ENCODE peak calls at places on chromosomes 2 and 18, in nine cellular contexts. N, X, L, C, M, D, K, A and E are unnamed samples.

GRCh38 chr18:62778976-62779869 is 63.9 kb downstream of the PHLPP1 start:
- DNase-seq in N (no peak), X (no peak), L (no peak), D (no peak), M (no peak), A (no peak), C (no peak), K (no peak), E (no peak)

GRCh38 chr2:241035142-241035817 is 36.9 kb downstream of the SNED1 start:
- DNase-seq in M (no peak), C (no peak), N (no peak), X (no peak), L (no peak), A (no peak), K (no peak), D (no peak), E (no peak)

GRCh38 chr2:26016012-26016742 is 17.7 kb upstream of the RAB10 start:
- DNase-seq in C (no peak), N (no peak), K (no peak), A (no peak), X (no peak), M (no peak), D (no peak), L (no peak), E (no peak)

GRCh38 chr2:196481323-196481695 is 158.2 kb upstream of the CCDC150 start:
- DNase-seq in A (peak; percentile 91), L (no peak), N (no peak), C (no peak), K (peak; percentile 80), M (no peak), D (peak; percentile 84), X (peak; percentile 69), E (no peak)

GRCh38 chr2:186771395-186771794 is 77.5 kb downstream of the FAM171B start:
- DNase-seq in C (no peak), L (no peak), N (no peak), X (peak; percentile 39), K (peak; percentile 33), M (no peak), D (peak; percentile 95), A (no peak), E (no peak)

GRCh38 chr2:152200562-152201465 is 25.3 kb upstream of the STAM2 start:
- DNase-seq in K (peak; percentile 99), M (no peak), A (peak; percentile 88), N (peak; percentile 94), L (peak; percentile 81), D (peak; percentile 90), C (no peak), X (peak; percentile 100), E (peak; percentile 95)

GRCh38 chr2:158182681-158183350 is 81.1 kb downstream of the UPP2 start:
- DNase-seq in N (no peak), C (no peak), X (no peak), L (no peak), M (no peak), K (no peak), D (no peak), A (no peak), E (no peak)

GRCh38 chr2:42127425-42128424 is 41.4 kb upstream of the EML4 start:
- DNase-seq in A (no peak), L (no peak), D (no peak), M (no peak), K (no peak), C (no peak), X (peak; percentile 35), N (no peak), E (no peak)

GRCh38 chr2:222944552-222944951 is 83.7 kb downstream of the ACSL3 start:
- DNase-seq in N (no peak), K (no peak), D (peak; percentile 39), M (no peak), A (no peak), C (no peak), L (no peak), X (no peak), E (no peak)

GRCh38 chr2:213934560-213934959 is 476.3 kb upstream of the VWC2L start:
- DNase-seq in N (peak; percentile 7), D (peak; percentile 42), C (peak; percentile 25), X (peak; percentile 42), M (no peak), A (peak; percentile 5), L (no peak), K (peak; percentile 42), E (no peak)

GRCh38 chr2:28134262-28134812 is 243.8 kb downstream of the BABAM2 start:
- DNase-seq in C (no peak), X (peak; percentile 85), A (no peak), L (peak; percentile 81), K (no peak), D (no peak), M (no peak), N (no peak), E (no peak)

GRCh38 chr2:172790404-172790803 is 54.8 kb downstream of the RAPGEF4 start:
- DNase-seq in C (no peak), L (no peak), D (no peak), N (no peak), M (no peak), K (no peak), X (no peak), A (no peak), E (no peak)

GRCh38 chr18:11500153-11501122 is 109.0 kb upstream of the SLC35G4 start:
- DNase-seq in N (peak; percentile 92), L (no peak), M (peak; percentile 12), X (peak; percentile 98), D (peak; percentile 98), K (peak; percentile 96), C (no peak), A (peak; percentile 96), E (no peak)

GRCh38 chr2:28430377-28430765 is 37.7 kb downstream of the FOSL2 start:
- DNase-seq in K (no peak), M (no peak), N (no peak), X (no peak), L (no peak), C (no peak), D (no peak), A (no peak), E (no peak)

GRCh38 chr2:64487256-64488049 is 33.5 kb downstream of the LGALSL start:
- DNase-seq in N (no peak), A (no peak), L (no peak), C (no peak), X (no peak), D (no peak), M (no peak), K (no peak), E (no peak)

GRCh38 chr2:189391201-189391600 is 50.1 kb upstream of the WDR75 start:
- DNase-seq in A (no peak), X (no peak), D (no peak), N (no peak), K (no peak), C (no peak), M (no peak), L (no peak), E (no peak)

DNA sequence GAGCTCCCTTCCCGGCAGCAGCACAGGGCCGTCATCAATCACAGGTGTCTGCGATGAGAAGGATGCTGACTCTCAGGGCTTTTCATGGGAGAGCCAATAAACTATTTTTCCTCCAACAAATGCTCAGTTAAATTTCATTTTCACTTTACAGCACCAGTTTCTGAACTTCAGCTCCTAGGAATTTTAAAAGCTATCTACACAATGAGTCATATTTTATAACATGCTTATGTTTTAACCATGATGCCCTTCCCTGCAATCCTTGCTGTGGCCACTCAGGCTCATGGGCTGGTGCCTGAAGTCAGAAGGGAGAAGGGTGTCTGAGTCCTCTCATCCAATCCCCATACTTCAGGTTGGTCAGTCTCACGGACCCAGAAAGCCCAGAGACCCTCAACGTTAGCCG is 123.6 kb downstream of the AFF3 start:
- DNase-seq in L (no peak), X (no peak), M (no peak), C (no peak), K (peak; percentile 66), D (peak; percentile 63), N (no peak), A (no peak), E (no peak)
- TF ChIP-seq CTCF in L (no peak), X (no peak), M (no peak), C (no peak), K (no peak), D (no peak), N (no peak), A (no peak), E (no peak)

GRCh38 chr2:85589166-85589565 is 4.9 kb downstream of the VAMP5 start:
- DNase-seq in X (no peak), K (no peak), D (no peak), C (no peak), L (no peak), A (no peak), M (no peak), N (no peak), E (no peak)

GRCh38 chr2:85590950-85591349 is 4.6 kb upstream of the RNF181 start:
- DNase-seq in C (no peak), L (no peak), M (no peak), D (no peak), K (no peak), N (no peak), X (no peak), A (no peak), E (no peak)

GRCh38 chr2:85593023-85593422 is 2.5 kb upstream of the RNF181 start:
- DNase-seq in C (no peak), L (no peak), M (no peak), K (no peak), X (no peak), A (no peak), N (no peak), D (no peak), E (no peak)

GRCh38 chr2:85589982-85590791 is 5.4 kb upstream of the RNF181 start:
- DNase-seq in K (peak; percentile 71), D (peak; percentile 92), A (peak; percentile 94), C (no peak), L (no peak), N (no peak), X (no peak), M (no peak), E (no peak)

GRCh38 chr2:85591563-85591962 is 4.0 kb upstream of the RNF181 start:
- DNase-seq in M (no peak), K (no peak), N (no peak), C (no peak), X (no peak), A (no peak), D (no peak), L (no peak), E (no peak)
- TF ChIP-seq CTCF in M (no peak), K (no peak), N (no peak), C (no peak), X (no peak), A (no peak), D (no peak), L (no peak), E (no peak)

GRCh38 chr2:236403125-236403524 is 138.9 kb upstream of the ASB18 start:
- DNase-seq in K (no peak), L (no peak), M (no peak), A (no peak), D (no peak), X (no peak), C (no peak), N (no peak), E (peak; percentile 85)
- TF ChIP-seq CTCF in K (no peak), L (no peak), M (no peak), A (no peak), D (no peak), X (no peak), C (no peak), N (no peak), E (no peak)

DNA sequence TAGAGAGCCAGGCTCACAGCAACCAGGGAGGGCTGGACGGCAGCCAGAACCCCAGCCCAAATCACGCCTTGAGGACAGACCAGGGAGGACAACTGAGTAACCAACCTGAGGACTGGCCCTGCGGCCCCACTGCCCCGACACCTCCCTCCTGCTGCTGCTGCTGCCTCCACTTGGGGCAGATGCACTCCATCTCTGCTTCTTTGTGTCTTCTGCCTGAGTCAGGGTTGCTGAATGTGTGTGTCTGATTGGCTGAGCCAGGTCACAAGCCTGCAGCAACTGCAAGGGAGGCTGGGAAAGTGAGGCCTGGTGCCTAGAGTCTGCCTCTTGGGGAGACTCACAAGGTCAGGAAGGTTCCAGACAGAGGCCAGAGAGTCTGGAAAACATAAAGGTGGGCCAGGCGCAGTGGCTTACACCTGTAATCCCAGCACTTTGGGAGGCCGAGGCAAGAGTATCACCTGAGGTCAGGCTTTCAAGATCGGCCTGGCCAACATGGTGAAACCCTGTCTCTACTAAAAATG is 83.4 kb downstream of the ZFP36L2 start:
- DNase-seq in C (no peak), L (no peak), A (no peak), M (no peak), X (peak; percentile 30), D (peak; percentile 28), N (no peak), K (no peak), E (no peak)
- TF ChIP-seq CTCF in C (no peak), L (no peak), A (no peak), M (no peak), X (no peak), D (peak; percentile 22), N (no peak), K (peak; percentile 24), E (no peak)